ENCODE peak calls at places on chromosome 15, in nine cellular contexts. A, V, D, L, Y, Z, E, C and U are unnamed samples.

GRCh38 chr15:73244333-73244732 is 124.4 kb downstream of the HCN4 start:
- DNase-seq in A (no peak), V (peak; percentile 23), D (no peak), L (no peak), Y (no peak), Z (no peak), E (no peak), C (no peak), U (peak; percentile 33)

GRCh38 chr15:48086582-48086981 is 34.2 kb upstream of the SLC24A5 start:
- DNase-seq in A (no peak), V (no peak), D (no peak), L (no peak), Y (no peak), Z (no peak), E (peak; percentile 25), C (peak; percentile 42), U (no peak)

GRCh38 chr15:67903708-67904107 is 63.9 kb upstream of the RNU6-1 start:
- DNase-seq in A (no peak), V (no peak), D (no peak), L (no peak), Y (no peak), Z (no peak), E (no peak), C (no peak), U (no peak)

GRCh38 chr15:88792342-88793282 is 10.6 kb upstream of the ACAN start:
- DNase-seq in A (no peak), V (peak; percentile 28), D (no peak), L (no peak), Y (no peak), Z (no peak), E (no peak), C (no peak), U (no peak)

GRCh38 chr15:59376735-59377134 is 4.1 kb upstream of the MYO1E start:
- DNase-seq in A (no peak), V (no peak), D (no peak), L (no peak), Y (no peak), Z (no peak), E (no peak), C (no peak), U (no peak)

GRCh38 chr15:70351941-70352774 is 254.4 kb upstream of the TLE3 start:
- DNase-seq in A (no peak), V (no peak), D (no peak), L (no peak), Y (no peak), Z (no peak), E (no peak), C (no peak), U (no peak)

GRCh38 chr15:84883916-84884781 is at the start of gene SLC28A1:
- DNase-seq in A (no peak), V (no peak), D (no peak), L (no peak), Y (no peak), Z (no peak), E (no peak), C (no peak), U (no peak)

GRCh38 chr15:29143909-29144308 is 125.7 kb downstream of the NSMCE3 start:
- DNase-seq in A (no peak), V (peak; percentile 22), D (peak; percentile 74), L (no peak), Y (peak; percentile 50), Z (no peak), E (no peak), C (peak; percentile 76), U (no peak)

GRCh38 chr15:45180201-45180600 is 7.6 kb downstream of the SHF start:
- DNase-seq in A (no peak), V (no peak), D (no peak), L (no peak), Y (no peak), Z (no peak), E (no peak), C (no peak), U (no peak)

GRCh38 chr15:41205315-41205714 is 25.2 kb downstream of the EXD1 start:
- DNase-seq in A (no peak), V (no peak), D (peak; percentile 48), L (no peak), Y (no peak), Z (no peak), E (no peak), C (no peak), U (no peak)
- TF ChIP-seq CTCF in A (no peak), V (no peak), D (no peak), L (no peak), Y (no peak), Z (no peak), E (no peak), C (no peak), U (no peak)

GRCh38 chr15:99425666-99426301 is 140.0 kb upstream of the MEF2A start:
- DNase-seq in A (no peak), V (peak; percentile 29), D (no peak), L (no peak), Y (no peak), Z (peak; percentile 24), E (peak; percentile 10), C (no peak), U (no peak)
- TF ChIP-seq CTCF in A (no peak), V (peak; percentile 58), D (peak; percentile 12), L (no peak), Y (peak; percentile 4), Z (no peak), E (no peak), C (peak; percentile 27), U (no peak)

GRCh38 chr15:64731012-64731806 is 44.2 kb downstream of the RBPMS2 start:
- DNase-seq in A (peak; percentile 28), V (peak; percentile 60), D (peak; percentile 59), L (peak; percentile 36), Y (peak; percentile 16), Z (peak; percentile 84), E (peak; percentile 90), C (peak; percentile 56), U (peak; percentile 80)

GRCh38 chr15:64730151-64730550 is 45.2 kb downstream of the RBPMS2 start:
- DNase-seq in A (no peak), V (no peak), D (no peak), L (no peak), Y (no peak), Z (no peak), E (no peak), C (no peak), U (no peak)

GRCh38 chr15:64731807-64732151 is 43.6 kb downstream of the RBPMS2 start:
- DNase-seq in A (no peak), V (no peak), D (no peak), L (no peak), Y (no peak), Z (no peak), E (no peak), C (no peak), U (no peak)

DNA sequence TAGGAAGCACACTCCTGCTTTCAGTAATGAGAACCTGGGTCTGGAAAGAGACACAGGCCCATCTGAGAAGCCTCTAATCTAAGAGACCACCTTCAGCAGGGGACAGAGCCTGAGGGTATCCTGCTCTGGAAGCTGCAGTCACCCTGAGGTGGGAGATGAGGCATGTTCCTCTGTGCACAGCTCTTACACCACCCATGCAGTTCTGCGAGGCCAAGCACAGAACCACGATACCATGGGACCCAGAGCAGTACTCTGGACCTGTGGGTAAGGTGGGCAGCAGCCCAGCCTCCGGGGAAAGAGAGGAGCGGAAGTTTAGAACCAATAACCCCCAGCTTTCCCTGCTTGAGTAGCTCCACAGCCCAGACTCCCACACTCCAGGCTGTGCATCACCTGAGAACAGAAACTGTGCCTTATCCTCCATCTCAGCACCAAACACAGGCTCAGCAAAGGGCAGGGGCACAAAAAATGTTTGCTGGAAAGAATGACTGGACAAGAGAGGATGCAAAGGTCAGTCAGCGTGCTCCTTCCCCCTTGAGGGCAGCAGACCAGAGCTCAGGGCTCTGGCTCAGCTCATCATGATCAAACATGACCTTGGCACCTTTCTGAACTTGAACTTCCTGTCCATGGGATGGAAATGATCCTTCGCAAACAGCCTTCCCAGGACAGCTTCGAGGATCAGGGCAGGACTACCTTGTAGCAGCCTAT is 43.1 kb downstream of the RBPMS2 start:
- DNase-seq in A (no peak), V (no peak), D (no peak), L (peak; percentile 24), Y (no peak), Z (no peak), E (no peak), C (no peak), U (no peak)
- TF ChIP-seq CTCF in A (no peak), V (no peak), D (no peak), L (no peak), Y (no peak), Z (no peak), E (no peak), C (no peak), U (no peak)

DNA sequence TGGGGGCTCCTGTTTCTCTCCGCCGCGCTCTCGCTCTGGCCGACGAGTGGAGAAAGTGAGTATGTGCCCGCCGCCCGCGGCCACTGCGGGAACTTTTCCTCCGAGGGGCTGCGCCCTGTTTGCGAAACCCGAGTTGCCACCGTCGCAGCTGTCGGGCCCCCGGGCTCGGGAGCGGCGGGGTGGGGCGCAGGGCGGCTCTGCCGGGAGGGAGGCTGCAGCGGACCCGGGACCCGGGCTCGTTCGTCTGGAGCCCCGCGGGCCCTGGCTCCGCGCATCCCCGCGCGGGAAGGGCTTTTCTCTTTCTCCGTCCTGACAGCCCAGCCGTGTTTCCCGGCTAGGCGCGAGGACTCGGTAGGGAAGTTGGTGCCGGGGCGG is 1.3 kb downstream of the IGF1R start:
- DNase-seq in A (no peak), V (no peak), D (no peak), L (no peak), Y (no peak), Z (no peak), E (no peak), C (peak; percentile 21), U (no peak)
- TF ChIP-seq CTCF in A (peak; percentile 50), V (no peak), D (peak; percentile 14), L (peak; percentile 23), Y (peak; percentile 16), Z (no peak), E (peak; percentile 25), C (peak; percentile 20), U (no peak)

GRCh38 chr15:74322558-74323180 is 44.8 kb downstream of the CYP11A1 start:
- DNase-seq in A (no peak), V (no peak), D (peak; percentile 58), L (no peak), Y (peak; percentile 11), Z (peak; percentile 72), E (peak; percentile 83), C (peak; percentile 58), U (peak; percentile 86)
- TF ChIP-seq CTCF in A (peak; percentile 85), V (peak; percentile 89), D (peak; percentile 96), L (peak; percentile 94), Y (peak; percentile 97), Z (peak; percentile 88), E (peak; percentile 89), C (peak; percentile 92), U (peak; percentile 98)